ENCODE peak calls at places on chromosomes 12 and 14, in five cellular contexts. C is neural crest cell, M is WERI-Rb-1, B is astrocyte of the spinal cord, S is gastrocnemius medialis. G is an unnamed sample.

GRCh38 chr12:110124184-110124995 is at the start of gene IFT81:
- DNase-seq in C (peak; percentile 95), M (peak; percentile 95), B (peak; percentile 94), S (peak; percentile 92), G (peak; percentile 96)

GRCh38 chr12:90058721-90059120 is 350.1 kb upstream of the ATP2B1 start:
- DNase-seq in C (no peak), M (no peak), B (peak; percentile 90), S (no peak), G (no peak)

GRCh38 chr12:72330291-72330690 is 58.1 kb downstream of the TRHDE start:
- DNase-seq in C (no peak), M (no peak), B (peak; percentile 45), S (no peak), G (peak; percentile 29)

GRCh38 chr12:62793256-62794217 is 141.4 kb downstream of the PPM1H start:
- DNase-seq in C (peak; percentile 93), M (peak; percentile 83), B (peak; percentile 90), S (peak; percentile 71), G (peak; percentile 85)

GRCh38 chr12:81128930-81129554 is 51.2 kb downstream of the ACSS3 start:
- DNase-seq in C (peak; percentile 14), M (peak; percentile 38), B (peak; percentile 56), S (peak; percentile 22), G (peak; percentile 37)

GRCh38 chr14:28142400-28143015 is 624.1 kb upstream of the FOXG1 start:
- DNase-seq in C (no peak), M (no peak), B (peak; percentile 54), S (no peak), G (no peak)

GRCh38 chr12:62957233-62957953 is 22.4 kb upstream of the PPM1H start:
- DNase-seq in C (no peak), M (no peak), B (peak; percentile 63), S (no peak), G (no peak)

GRCh38 chr12:53060721-53061276 is 10.9 kb downstream of the TNS2 start:
- DNase-seq in C (no peak), M (no peak), B (no peak), S (no peak), G (no peak)

GRCh38 chr12:68065687-68066086 is 76.4 kb downstream of the IFNG-AS1 start:
- DNase-seq in C (no peak), M (no peak), B (no peak), S (no peak), G (no peak)

GRCh38 chr14:61179061-61179675 is 102.0 kb downstream of the TMEM30B start:
- DNase-seq in C (no peak), M (no peak), B (no peak), S (no peak), G (no peak)

GRCh38 chr12:5910790-5911548 is 34.1 kb downstream of the ANO2 start:
- DNase-seq in C (no peak), M (no peak), B (no peak), S (no peak), G (no peak)

GRCh38 chr12:116598341-116599284 is 39.4 kb downstream of the MAP1LC3B2 start:
- DNase-seq in C (no peak), M (no peak), B (no peak), S (no peak), G (no peak)

GRCh38 chr12:53011889-53012288 is 5.6 kb downstream of the EIF4B start:
- DNase-seq in C (no peak), M (no peak), B (no peak), S (no peak), G (no peak)

GRCh38 chr12:3662516-3662915 is 90.4 kb downstream of the CRACR2A start:
- DNase-seq in C (no peak), M (peak; percentile 12), B (peak; percentile 16), S (no peak), G (peak; percentile 56)

GRCh38 chr12:60398547-60398946 is 802.7 kb downstream of the SLC16A7 start:
- DNase-seq in C (no peak), M (no peak), B (no peak), S (no peak), G (no peak)

GRCh38 chr12:22014041-22014782 is 31.8 kb upstream of the CMAS start:
- DNase-seq in C (no peak), M (no peak), B (no peak), S (no peak), G (no peak)

GRCh38 chr12:17062296-17063061 is 456.5 kb upstream of the LMO3 start:
- DNase-seq in C (no peak), M (no peak), B (no peak), S (no peak), G (no peak)

GRCh38 chr14:32608880-32609279 is 279.8 kb downstream of the AKAP6 start:
- DNase-seq in C (no peak), M (no peak), B (peak; percentile 73), S (no peak), G (no peak)

GRCh38 chr14:39488600-39488999 is 56.4 kb upstream of the FBXO33 start:
- DNase-seq in C (peak; percentile 42), M (no peak), B (peak; percentile 12), S (no peak), G (peak; percentile 72)

GRCh38 chr12:81450920-81451739 is 308.0 kb downstream of the PPFIA2 start:
- DNase-seq in C (peak; percentile 40), M (peak; percentile 70), B (peak; percentile 77), S (no peak), G (peak; percentile 42)

GRCh38 chr14:77707724-77708408 is at the start of the genes ALKBH1 and SLIRP:
- DNase-seq in C (peak; percentile 78), M (peak; percentile 82), B (peak; percentile 80), S (peak; percentile 81), G (peak; percentile 88)

GRCh38 chr14:100297320-100298300 is 8.6 kb downstream of the SLC25A29 start:
- DNase-seq in C (no peak), M (no peak), B (peak; percentile 67), S (peak; percentile 83), G (peak; percentile 13)

GRCh38 chr12:45498645-45499044 is 230.9 kb upstream of the ARID2 start:
- DNase-seq in C (no peak), M (no peak), B (no peak), S (no peak), G (no peak)

GRCh38 chr14:68482018-68482417 is 310.8 kb downstream of the ZFP36L1 start:
- DNase-seq in C (no peak), M (no peak), B (no peak), S (no peak), G (no peak)

GRCh38 chr14:84025258-84026012 is 1504.5 kb upstream of the FLRT2 start:
- DNase-seq in C (no peak), M (no peak), B (no peak), S (no peak), G (no peak)

GRCh38 chr12:116361404-116362223 is 84.1 kb upstream of the MED13L start:
- DNase-seq in C (no peak), M (no peak), B (no peak), S (peak; percentile 89), G (no peak)

GRCh38 chr12:30180602-30181001 is 396.9 kb upstream of the TMTC1 start:
- DNase-seq in C (no peak), M (no peak), B (no peak), S (no peak), G (no peak)

GRCh38 chr12:29286081-29286800 is 94.7 kb downstream of the ERGIC2 start:
- DNase-seq in C (no peak), M (no peak), B (peak; percentile 45), S (no peak), G (no peak)

GRCh38 chr14:95143813-95144620 is 13.3 kb downstream of the DICER1 start:
- DNase-seq in C (no peak), M (no peak), B (peak; percentile 39), S (no peak), G (no peak)

GRCh38 chr12:9388379-9388778 is 180.2 kb upstream of the PZP start:
- DNase-seq in C (no peak), M (no peak), B (no peak), S (no peak), G (no peak)

GRCh38 chr12:56947633-56948535 is 9.5 kb downstream of the RDH16 start:
- DNase-seq in C (no peak), M (no peak), B (no peak), S (no peak), G (no peak)

GRCh38 chr14:89891055-89891454 is 63.5 kb downstream of the EFCAB11 start:
- DNase-seq in C (no peak), M (no peak), B (no peak), S (no peak), G (no peak)

GRCh38 chr12:16012086-16012485 is 101.0 kb downstream of the DERA start:
- DNase-seq in C (no peak), M (peak; percentile 65), B (peak; percentile 50), S (peak; percentile 21), G (no peak)

GRCh38 chr12:12070674-12071661 is at the start of gene BCL2L14:
- DNase-seq in C (no peak), M (no peak), B (no peak), S (no peak), G (no peak)
- TF ChIP-seq CTCF in C (no peak), M (no peak), B (no peak), S (no peak), G (no peak)

GRCh38 chr12:122865268-122866231 is 30.3 kb downstream of the HIP1R start:
- DNase-seq in C (no peak), M (peak; percentile 82), B (no peak), S (no peak), G (peak; percentile 21)
- TF ChIP-seq CTCF in C (peak; percentile 48), M (peak; percentile 77), B (peak; percentile 53), S (peak; percentile 29), G (no peak)

DNA sequence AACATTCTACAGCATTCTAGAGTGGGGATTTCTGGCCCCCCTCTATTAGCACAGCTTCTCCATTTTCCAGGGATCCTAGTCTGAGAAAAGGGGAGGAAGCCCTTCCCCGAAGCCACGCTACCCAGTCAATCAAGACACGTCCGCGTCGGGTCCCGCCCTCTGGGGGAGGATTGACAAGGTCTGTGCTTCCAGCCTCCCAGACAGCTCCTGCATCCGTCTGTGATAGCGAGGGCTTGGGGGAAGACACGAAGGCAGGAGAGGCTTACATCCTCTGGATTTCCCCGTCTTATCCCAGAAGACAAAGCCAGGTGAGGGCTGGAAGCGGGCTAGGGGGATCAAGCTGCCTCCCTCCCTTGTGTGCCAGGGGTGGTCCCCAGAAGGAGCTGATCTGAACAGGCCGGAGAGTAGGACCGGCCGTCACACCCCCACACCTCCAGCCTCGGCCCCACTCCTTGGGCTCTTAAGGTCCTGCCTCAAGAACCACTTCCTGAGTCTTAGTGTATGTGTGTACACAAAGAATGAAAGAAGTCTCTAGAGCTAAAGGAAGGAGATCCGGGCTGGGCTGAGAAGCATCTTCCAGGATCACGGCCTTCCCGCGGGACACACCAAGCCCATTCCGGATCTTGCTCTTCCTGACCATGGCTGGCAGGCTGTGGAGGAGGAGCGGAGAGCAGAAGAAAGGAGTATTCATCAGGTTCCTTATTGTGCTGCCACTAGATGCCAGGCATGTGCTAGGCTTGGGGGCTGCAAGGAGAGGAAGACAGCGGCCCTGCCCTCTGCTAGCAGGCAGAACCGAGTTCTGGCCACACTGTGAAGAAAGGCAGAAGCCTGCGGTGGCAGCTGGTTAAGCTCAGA is 1.0 kb upstream of the CD63 start:
- DNase-seq in C (peak; percentile 75), M (peak; percentile 94), B (peak; percentile 73), S (peak; percentile 93), G (peak; percentile 86)
- TF ChIP-seq CTCF in C (no peak), M (peak; percentile 18), B (no peak), S (no peak), G (no peak)

GRCh38 chr12:93244514-93245077 is 133.1 kb upstream of the NUDT4 start:
- DNase-seq in C (no peak), M (no peak), B (no peak), S (no peak), G (no peak)

GRCh38 chr12:93245543-93245942 is 132.2 kb upstream of the NUDT4 start:
- DNase-seq in C (no peak), M (no peak), B (no peak), S (no peak), G (no peak)

GRCh38 chr12:93243689-93244513 is 133.8 kb upstream of the NUDT4 start:
- DNase-seq in C (no peak), M (no peak), B (peak; percentile 26), S (peak; percentile 45), G (no peak)

GRCh38 chr12:93243382-93243688 is 134.4 kb upstream of the NUDT4 start:
- DNase-seq in C (no peak), M (no peak), B (no peak), S (no peak), G (no peak)

GRCh38 chr12:93242154-93242958 is 135.4 kb upstream of the NUDT4 start:
- DNase-seq in C (no peak), M (no peak), B (no peak), S (no peak), G (no peak)
- TF ChIP-seq CTCF in C (no peak), M (no peak), B (no peak), S (peak; percentile 13), G (peak; percentile 20)